ENCODE peak calls at places on chromosome 14, in six cellular contexts. G is thoracic aorta, U is WTC11, Q is lung, L is foreskin fibroblast, J is AG04450. X is an unnamed sample.

GRCh38 chr14:34013714-34014055 is 62.8 kb upstream of the EGLN3 start:
- DNase-seq in G (no peak), U (no peak), Q (no peak), L (no peak), J (no peak), X (no peak)

GRCh38 chr14:71050227-71050823 is 143.1 kb downstream of the PCNX1 start:
- DNase-seq in G (no peak), U (no peak), Q (no peak), L (no peak), J (no peak), X (no peak)

GRCh38 chr14:35374273-35374681 is 30.3 kb downstream of the NFKBIA start:
- DNase-seq in G (no peak), U (no peak), Q (peak), L (peak), J (peak), X (peak)

GRCh38 chr14:38187475-38187874 is 20.2 kb upstream of the SSTR1 start:
- DNase-seq in G (no peak), U (no peak), Q (no peak), L (no peak), J (no peak), X (no peak)

GRCh38 chr14:39576258-39576657 is 144.0 kb upstream of the FBXO33 start:
- DNase-seq in G (no peak), U (no peak), Q (no peak), L (no peak), J (no peak), X (no peak)

GRCh38 chr14:85599939-85600338 is 70.0 kb downstream of the FLRT2 start:
- DNase-seq in G (no peak), U (no peak), Q (no peak), L (peak), J (no peak), X (no peak)

GRCh38 chr14:105502446-105503295 is 11.6 kb downstream of the TEDC1 start:
- DNase-seq in G (no peak), U (no peak), Q (no peak), L (no peak), J (no peak), X (no peak)

GRCh38 chr14:91925727-91926121 is 21.8 kb downstream of the FBLN5 start:
- DNase-seq in G (no peak), U (no peak), Q (no peak), L (no peak), J (no peak), X (no peak)

GRCh38 chr14:100108840-100109593 is 43.8 kb downstream of the EVL start:
- DNase-seq in G (no peak), U (no peak), Q (no peak), L (no peak), J (no peak), X (no peak)

GRCh38 chr14:50232276-50232642 is 881 bp upstream of the SOS2 start:
- DNase-seq in G (no peak), U (no peak), Q (no peak), L (no peak), J (no peak), X (no peak)

GRCh38 chr14:60094306-60094897 is 2.7 kb downstream of the PCNX4 start:
- DNase-seq in G (no peak), U (no peak), Q (no peak), L (peak), J (no peak), X (no peak)

GRCh38 chr14:91732859-91733477 is 1.1 kb upstream of the CATSPERB start:
- DNase-seq in G (no peak), U (no peak), Q (no peak), L (peak), J (no peak), X (no peak)

GRCh38 chr14:62126885-62127478 is 364.8 kb downstream of the SNAPC1 start:
- DNase-seq in G (no peak), U (no peak), Q (no peak), L (peak), J (peak), X (peak)

GRCh38 chr14:85590784-85591183 is 60.8 kb downstream of the FLRT2 start:
- DNase-seq in G (no peak), U (no peak), Q (no peak), L (no peak), J (no peak), X (no peak)

GRCh38 chr14:71449316-71450055 is 482.7 kb upstream of the RGS6 start:
- DNase-seq in G (no peak), U (no peak), Q (no peak), L (no peak), J (no peak), X (no peak)

GRCh38 chr14:79018846-79019245 is 848.7 kb downstream of the NRXN3 start:
- DNase-seq in G (no peak), U (no peak), Q (no peak), L (peak), J (peak), X (no peak)

GRCh38 chr14:58107947-58108552 is 44.0 kb downstream of the ARMH4 start:
- DNase-seq in G (no peak), U (peak), Q (no peak), L (peak), J (peak), X (peak)

GRCh38 chr14:65016461-65016860 is 29.8 kb downstream of the FNTB start:
- DNase-seq in G (no peak), U (no peak), Q (no peak), L (no peak), J (no peak), X (no peak)

GRCh38 chr14:76844223-76844622 is 18.0 kb downstream of the LRRC74A start:
- DNase-seq in G (no peak), U (no peak), Q (peak), L (no peak), J (no peak), X (no peak)

GRCh38 chr14:50363734-50364113 is 33.0 kb downstream of the CDKL1 start:
- DNase-seq in G (no peak), U (no peak), Q (no peak), L (peak), J (no peak), X (no peak)

GRCh38 chr14:34336501-34336900 is 125.5 kb downstream of the SPTSSA start:
- DNase-seq in G (no peak), U (no peak), Q (no peak), L (no peak), J (no peak), X (no peak)

GRCh38 chr14:100416921-100417451 is 93.8 kb downstream of the SLC25A47 start:
- DNase-seq in G (no peak), U (no peak), Q (no peak), L (peak), J (peak), X (no peak)

GRCh38 chr14:56153271-56153670 is 35.1 kb downstream of the PELI2 start:
- DNase-seq in G (no peak), U (no peak), Q (no peak), L (peak), J (no peak), X (no peak)

DNA sequence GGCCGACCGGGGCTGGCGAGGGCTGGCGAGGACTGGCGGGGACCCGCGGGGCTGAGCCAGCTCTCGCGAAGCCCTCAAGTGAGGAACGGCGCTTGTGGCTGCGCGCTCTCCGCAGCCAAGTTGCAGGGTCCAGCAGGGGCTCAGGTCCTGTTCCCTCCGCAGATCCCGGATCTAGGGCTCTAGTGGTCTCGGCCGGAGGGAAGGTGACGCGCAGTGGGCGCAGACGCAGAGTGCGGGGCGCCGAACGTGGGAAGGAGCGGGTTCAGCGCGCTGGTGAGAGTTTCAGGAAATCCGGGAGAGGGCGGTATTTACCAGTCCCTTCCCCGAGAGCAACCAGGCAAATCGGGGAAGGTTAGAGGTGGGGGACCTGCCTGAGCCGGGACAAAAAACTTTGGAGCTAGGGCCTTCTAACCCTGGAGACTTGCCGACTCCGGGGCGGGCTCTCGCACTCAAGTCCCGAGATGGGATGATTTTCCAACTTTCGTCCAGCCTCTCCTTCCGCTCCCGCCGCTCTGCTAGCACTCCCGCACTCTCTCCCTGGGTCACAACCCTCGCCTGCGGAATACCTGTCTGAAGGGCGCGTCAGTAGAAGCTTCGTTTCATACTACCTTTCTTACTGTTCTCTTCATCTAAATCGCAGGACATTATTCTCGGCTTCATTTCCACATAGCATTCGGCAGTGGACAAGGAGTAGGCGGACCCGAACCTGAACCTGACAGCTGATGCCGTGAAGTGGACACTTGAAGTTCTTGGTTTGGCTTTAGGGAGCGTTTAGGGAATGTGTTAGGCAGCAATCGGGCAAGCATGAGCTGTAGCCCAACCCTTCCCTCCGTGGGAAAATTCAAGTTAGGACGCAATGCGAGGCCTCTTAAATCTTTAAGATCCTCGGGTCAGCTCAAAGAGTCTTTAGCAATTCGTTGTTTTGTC is 13.6 kb upstream of the PAX9 start:
- DNase-seq in G (no peak), U (peak), Q (no peak), L (no peak), J (no peak), X (no peak)
- TF ChIP-seq CTCF in G (peak), U (no peak), Q (no peak), L (peak), J (peak), X (peak)

DNA sequence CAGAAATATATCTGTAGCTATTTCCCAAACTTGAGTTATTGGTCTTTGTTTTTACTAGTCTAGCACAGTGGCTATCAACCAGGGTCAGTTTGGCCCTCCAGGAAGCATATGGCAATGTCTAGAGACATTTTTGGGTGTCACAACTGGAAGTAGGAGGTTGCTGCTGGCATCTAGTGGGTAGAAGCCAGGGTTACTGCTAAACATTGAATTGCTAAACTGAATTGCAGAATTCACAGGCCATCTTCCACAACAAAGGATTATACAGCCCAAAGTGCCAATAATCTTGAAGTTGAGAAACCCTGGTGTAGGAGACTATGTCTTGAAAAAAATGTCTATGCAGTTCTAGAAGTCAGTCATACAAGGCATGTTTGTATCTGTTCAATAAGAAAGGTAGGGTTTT is 27.7 kb downstream of the ARHGAP5 start:
- DNase-seq in G (no peak), U (no peak), Q (no peak), L (no peak), J (no peak), X (no peak)
- TF ChIP-seq CTCF in G (no peak), U (no peak), Q (no peak), L (no peak), J (no peak), X (no peak)

GRCh38 chr14:104095426-104096310 is 10.2 kb downstream of the ASPG start:
- DNase-seq in G (no peak), U (no peak), Q (no peak), L (no peak), J (no peak), X (no peak)

GRCh38 chr14:104096318-104096717 is 10.8 kb downstream of the ASPG start:
- DNase-seq in G (no peak), U (no peak), Q (no peak), L (no peak), J (no peak), X (no peak)

GRCh38 chr14:104098272-104099095 is 13.0 kb downstream of the ASPG start:
- DNase-seq in G (no peak), U (no peak), Q (no peak), L (no peak), J (no peak), X (no peak)

GRCh38 chr14:104094709-104095425 is 9.4 kb downstream of the ASPG start:
- DNase-seq in G (no peak), U (peak), Q (peak), L (peak), J (no peak), X (no peak)

DNA sequence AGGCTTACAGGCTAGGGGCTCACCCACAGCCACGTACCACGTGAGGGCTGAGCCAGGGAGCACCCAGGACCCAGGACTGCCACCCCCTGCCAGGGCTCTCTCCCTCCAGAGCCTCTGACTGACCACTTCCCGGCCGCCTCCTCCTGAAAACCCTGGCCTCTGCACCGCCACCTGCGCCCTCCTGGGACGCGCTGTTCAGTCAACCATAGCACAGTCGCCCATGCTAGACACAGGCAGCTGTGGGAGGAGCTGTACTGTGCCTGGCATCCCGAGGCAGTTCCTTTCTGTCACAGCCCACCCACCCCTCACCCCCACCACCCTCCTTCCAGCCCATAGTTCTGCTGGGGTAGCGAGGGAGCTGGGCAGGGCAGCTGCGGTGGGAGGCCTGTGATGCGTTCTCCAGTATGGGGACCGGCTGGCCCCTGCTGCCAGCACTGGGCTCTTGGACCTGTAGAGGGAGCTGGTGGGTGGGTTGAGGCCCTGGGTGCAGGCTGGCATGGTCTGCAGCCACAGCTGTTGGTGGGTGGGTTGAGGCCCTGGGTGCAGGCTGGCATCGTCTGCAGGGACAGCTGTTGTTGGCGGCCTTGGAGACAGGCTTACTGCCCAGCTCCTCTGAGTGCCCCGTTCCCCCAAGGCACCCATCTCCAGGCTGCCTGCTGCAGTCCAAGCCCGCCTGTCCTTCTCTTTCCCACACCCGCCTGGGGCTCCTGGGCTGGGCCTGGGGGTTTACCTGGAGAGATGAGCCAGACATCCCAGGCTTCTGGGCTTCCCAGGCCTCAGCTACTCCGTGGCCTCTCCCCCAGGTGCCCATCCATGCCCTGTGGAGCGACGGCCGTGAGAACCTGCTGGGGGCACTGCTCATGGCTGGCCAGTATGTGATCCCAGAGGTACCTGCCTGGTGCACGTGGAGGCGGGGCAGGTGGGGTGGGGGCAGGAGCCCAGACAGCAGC is 11.5 kb downstream of the ASPG start:
- DNase-seq in G (no peak), U (peak), Q (no peak), L (no peak), J (no peak), X (no peak)
- TF ChIP-seq CTCF in G (no peak), U (no peak), Q (no peak), L (no peak), J (no peak), X (no peak)

GRCh38 chr14:93880025-93880820 is 46.9 kb upstream of the FAM181A start:
- DNase-seq in G (no peak), U (no peak), Q (no peak), L (no peak), J (no peak), X (peak)
- TF ChIP-seq CTCF in G (no peak), U (no peak), Q (no peak), L (no peak), J (no peak), X (no peak)

GRCh38 chr14:22870811-22871199 is 735 bp upstream of the LRP10 start:
- DNase-seq in G (no peak), U (no peak), Q (no peak), L (no peak), J (no peak), X (no peak)

GRCh38 chr14:22866874-22867273 is 4.7 kb upstream of the LRP10 start:
- DNase-seq in G (no peak), U (no peak), Q (no peak), L (no peak), J (no peak), X (no peak)

GRCh38 chr14:22861651-22862050 is 9.9 kb upstream of the LRP10 start:
- DNase-seq in G (no peak), U (no peak), Q (no peak), L (no peak), J (no peak), X (no peak)

GRCh38 chr14:22864979-22865378 is 6.6 kb upstream of the LRP10 start:
- DNase-seq in G (no peak), U (no peak), Q (no peak), L (no peak), J (no peak), X (no peak)

DNA sequence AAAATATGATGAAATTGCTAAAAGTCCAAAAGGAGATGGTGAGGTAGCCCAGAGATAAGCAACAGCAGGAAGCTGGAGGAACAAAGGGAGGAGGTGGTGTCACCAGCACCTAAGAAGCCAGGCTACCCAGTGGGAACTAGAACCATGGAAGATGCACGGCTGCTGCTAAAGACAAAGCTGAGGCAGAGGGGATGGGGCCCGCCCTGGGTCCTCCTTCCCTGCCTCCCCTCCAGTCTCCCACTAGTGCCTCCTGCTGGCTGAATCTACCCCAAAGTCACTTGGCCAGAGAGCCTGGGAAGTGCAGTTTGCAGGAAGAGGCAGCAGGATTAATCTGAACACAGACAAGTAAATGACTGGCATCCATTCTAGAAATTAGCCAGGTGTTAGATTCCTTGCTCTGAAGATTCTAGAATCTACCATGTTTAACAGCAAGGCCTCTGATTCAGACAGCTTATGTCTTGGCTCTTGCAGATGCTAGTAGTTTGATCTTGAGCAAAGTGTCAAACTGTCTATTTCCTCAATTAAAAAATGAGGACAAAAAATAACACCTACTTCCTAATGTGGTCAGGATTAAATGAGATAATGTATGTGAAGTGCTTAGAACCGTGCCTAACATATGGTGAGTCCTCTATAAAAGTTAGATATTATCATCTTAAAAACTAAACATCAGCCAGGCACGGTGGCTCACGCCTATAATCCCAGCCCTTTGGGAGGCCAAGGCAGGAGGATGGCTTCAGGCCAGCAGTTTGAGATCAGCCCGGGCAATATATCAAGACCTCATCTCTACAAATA is 5.9 kb upstream of the LRP10 start:
- DNase-seq in G (no peak), U (peak), Q (no peak), L (no peak), J (no peak), X (no peak)
- TF ChIP-seq CTCF in G (no peak), U (peak), Q (no peak), L (peak), J (no peak), X (peak)

GRCh38 chr14:75254381-75254821 is 24.2 kb upstream of the FOS start:
- DNase-seq in G (no peak), U (no peak), Q (no peak), L (no peak), J (no peak), X (no peak)
- TF ChIP-seq CTCF in G (no peak), U (no peak), Q (no peak), L (no peak), J (no peak), X (no peak)

DNA sequence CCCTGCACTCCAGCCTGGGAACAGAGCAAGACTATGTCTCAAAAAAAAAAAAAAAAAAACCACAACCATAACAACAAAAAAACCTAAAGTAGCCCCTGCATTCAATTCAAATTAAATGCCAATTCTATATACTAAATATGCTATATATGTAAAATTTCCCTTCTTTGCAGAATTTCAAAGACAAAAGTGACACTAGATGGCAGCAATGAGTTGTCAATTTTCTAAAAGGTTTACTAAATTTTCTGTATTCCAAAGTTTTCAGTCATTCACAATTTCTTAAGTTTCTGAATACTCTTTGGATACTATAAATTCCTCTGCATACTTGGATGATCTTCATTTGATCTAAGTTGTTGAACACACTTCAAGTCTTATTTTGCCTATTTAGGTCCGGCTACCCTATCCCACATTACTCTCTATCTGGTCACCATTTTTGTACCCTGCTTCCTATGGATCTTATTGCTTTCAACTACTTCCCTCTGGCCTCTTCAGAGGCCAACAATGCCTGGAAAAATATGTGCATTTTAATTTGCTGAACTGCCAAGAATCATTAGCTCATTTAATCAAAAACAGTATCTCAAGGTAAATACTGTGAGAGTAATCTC is 27.9 kb downstream of the HNRNPC start:
- DNase-seq in G (no peak), U (no peak), Q (no peak), L (no peak), J (peak), X (no peak)
- TF ChIP-seq CTCF in G (peak), U (peak), Q (no peak), L (no peak), J (peak), X (peak)

DNA sequence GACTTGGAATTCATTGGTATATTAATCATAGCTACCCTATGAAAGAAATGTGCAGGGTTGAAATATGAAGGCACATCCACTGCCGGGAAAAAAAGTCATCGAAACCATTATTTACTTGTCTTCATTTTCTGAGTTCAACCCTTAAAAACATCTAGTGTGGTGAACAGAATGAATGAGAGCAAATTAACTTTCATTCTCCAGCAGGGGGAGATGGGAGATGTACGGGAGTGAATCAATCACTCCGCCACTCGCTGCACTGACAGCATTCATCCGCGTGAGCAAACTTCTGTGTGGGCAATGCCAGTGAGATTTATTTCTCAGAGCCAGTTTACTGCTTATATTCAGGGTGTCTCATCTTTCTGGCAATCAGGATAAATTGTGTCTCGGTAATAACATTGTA is 463.5 kb upstream of the MIS18BP1 start:
- DNase-seq in G (no peak), U (no peak), Q (no peak), L (no peak), J (no peak), X (no peak)
- TF ChIP-seq CTCF in G (no peak), U (no peak), Q (no peak), L (no peak), J (no peak), X (no peak)